ENCODE peak calls at places on chromosomes 12 and 14, in eight cellular contexts. One of them, this sample, is unnamed.

GRCh38 chr14:25349269-25349668 is 299.3 kb upstream of the STXBP6 start:
- DNase-seq in lower leg skin: no peak
- DNase-seq in H54: no peak
- DNase-seq in transverse colon: no peak
- DNase-seq in body of pancreas: no peak
- DNase-seq in breast epithelium: no peak
- DNase-seq in HCT116: no peak
- DNase-seq in spleen: no peak
- DNase-seq in this sample: no peak

GRCh38 chr14:80567905-80568512 is 356.7 kb upstream of the DIO2 start:
- DNase-seq in lower leg skin: no peak
- DNase-seq in H54: no peak
- DNase-seq in transverse colon: no peak
- DNase-seq in body of pancreas: no peak
- DNase-seq in breast epithelium: no peak
- DNase-seq in HCT116: peak
- DNase-seq in spleen: no peak
- DNase-seq in this sample: no peak

GRCh38 chr14:87133073-87133815 is 859.7 kb downstream of the GALC start:
- DNase-seq in lower leg skin: no peak
- DNase-seq in H54: no peak
- DNase-seq in transverse colon: no peak
- DNase-seq in body of pancreas: no peak
- DNase-seq in breast epithelium: peak
- DNase-seq in HCT116: no peak
- DNase-seq in spleen: no peak
- DNase-seq in this sample: no peak

GRCh38 chr14:50082308-50082742 is 34.0 kb downstream of the VCPKMT start:
- DNase-seq in lower leg skin: no peak
- DNase-seq in H54: no peak
- DNase-seq in transverse colon: no peak
- DNase-seq in body of pancreas: no peak
- DNase-seq in breast epithelium: no peak
- DNase-seq in HCT116: no peak
- DNase-seq in spleen: no peak
- DNase-seq in this sample: no peak

GRCh38 chr14:73663548-73664212 is 18.9 kb downstream of the DNAL1 start:
- DNase-seq in lower leg skin: no peak
- DNase-seq in H54: no peak
- DNase-seq in transverse colon: no peak
- DNase-seq in body of pancreas: no peak
- DNase-seq in breast epithelium: no peak
- DNase-seq in HCT116: no peak
- DNase-seq in spleen: no peak
- DNase-seq in this sample: no peak

GRCh38 chr14:90555126-90556049 is 158.6 kb downstream of the CALM1 start:
- DNase-seq in lower leg skin: no peak
- DNase-seq in H54: no peak
- DNase-seq in transverse colon: no peak
- DNase-seq in body of pancreas: no peak
- DNase-seq in breast epithelium: no peak
- DNase-seq in HCT116: no peak
- DNase-seq in spleen: peak
- DNase-seq in this sample: no peak

GRCh38 chr12:108129017-108129812 is at the start of gene WSCD2:
- DNase-seq in lower leg skin: peak
- DNase-seq in H54: no peak
- DNase-seq in transverse colon: peak
- DNase-seq in body of pancreas: peak
- DNase-seq in breast epithelium: no peak
- DNase-seq in HCT116: peak
- DNase-seq in spleen: no peak
- DNase-seq in this sample: peak

GRCh38 chr14:53356361-53357150 is 203.4 kb upstream of the DDHD1 start:
- DNase-seq in lower leg skin: no peak
- DNase-seq in H54: no peak
- DNase-seq in transverse colon: no peak
- DNase-seq in body of pancreas: no peak
- DNase-seq in breast epithelium: no peak
- DNase-seq in HCT116: no peak
- DNase-seq in spleen: no peak
- DNase-seq in this sample: no peak

GRCh38 chr12:111759276-111759675 is 7.5 kb upstream of the ALDH2 start:
- DNase-seq in lower leg skin: no peak
- DNase-seq in H54: no peak
- DNase-seq in transverse colon: no peak
- DNase-seq in body of pancreas: no peak
- DNase-seq in breast epithelium: no peak
- DNase-seq in HCT116: no peak
- DNase-seq in spleen: no peak
- DNase-seq in this sample: no peak

GRCh38 chr12:111759991-111760390 is 6.7 kb upstream of the ALDH2 start:
- DNase-seq in lower leg skin: no peak
- DNase-seq in H54: no peak
- DNase-seq in transverse colon: no peak
- DNase-seq in body of pancreas: no peak
- DNase-seq in breast epithelium: no peak
- DNase-seq in HCT116: no peak
- DNase-seq in spleen: no peak
- DNase-seq in this sample: no peak

GRCh38 chr12:111756681-111757080 is 10.1 kb upstream of the ALDH2 start:
- DNase-seq in lower leg skin: no peak
- DNase-seq in H54: no peak
- DNase-seq in transverse colon: no peak
- DNase-seq in body of pancreas: no peak
- DNase-seq in breast epithelium: no peak
- DNase-seq in HCT116: no peak
- DNase-seq in spleen: no peak
- DNase-seq in this sample: no peak

GRCh38 chr12:111757361-111758119 is 9.2 kb upstream of the ALDH2 start:
- DNase-seq in lower leg skin: peak
- DNase-seq in H54: no peak
- DNase-seq in transverse colon: peak
- DNase-seq in body of pancreas: peak
- DNase-seq in breast epithelium: peak
- DNase-seq in HCT116: no peak
- DNase-seq in spleen: no peak
- DNase-seq in this sample: no peak

GRCh38 chr12:111758120-111758561 is 8.6 kb upstream of the ALDH2 start:
- DNase-seq in lower leg skin: peak
- DNase-seq in H54: no peak
- DNase-seq in transverse colon: no peak
- DNase-seq in body of pancreas: peak
- DNase-seq in breast epithelium: peak
- DNase-seq in HCT116: no peak
- DNase-seq in spleen: no peak
- DNase-seq in this sample: no peak
- TF ChIP-seq POLR2A in lower leg skin: no peak
- TF ChIP-seq POLR2A in H54: no peak
- TF ChIP-seq POLR2A in transverse colon: no peak
- TF ChIP-seq POLR2A in body of pancreas: no peak
- TF ChIP-seq POLR2A in breast epithelium: no peak
- TF ChIP-seq POLR2A in HCT116: no peak
- TF ChIP-seq POLR2A in spleen: no peak
- TF ChIP-seq POLR2A in this sample: no peak

DNA sequence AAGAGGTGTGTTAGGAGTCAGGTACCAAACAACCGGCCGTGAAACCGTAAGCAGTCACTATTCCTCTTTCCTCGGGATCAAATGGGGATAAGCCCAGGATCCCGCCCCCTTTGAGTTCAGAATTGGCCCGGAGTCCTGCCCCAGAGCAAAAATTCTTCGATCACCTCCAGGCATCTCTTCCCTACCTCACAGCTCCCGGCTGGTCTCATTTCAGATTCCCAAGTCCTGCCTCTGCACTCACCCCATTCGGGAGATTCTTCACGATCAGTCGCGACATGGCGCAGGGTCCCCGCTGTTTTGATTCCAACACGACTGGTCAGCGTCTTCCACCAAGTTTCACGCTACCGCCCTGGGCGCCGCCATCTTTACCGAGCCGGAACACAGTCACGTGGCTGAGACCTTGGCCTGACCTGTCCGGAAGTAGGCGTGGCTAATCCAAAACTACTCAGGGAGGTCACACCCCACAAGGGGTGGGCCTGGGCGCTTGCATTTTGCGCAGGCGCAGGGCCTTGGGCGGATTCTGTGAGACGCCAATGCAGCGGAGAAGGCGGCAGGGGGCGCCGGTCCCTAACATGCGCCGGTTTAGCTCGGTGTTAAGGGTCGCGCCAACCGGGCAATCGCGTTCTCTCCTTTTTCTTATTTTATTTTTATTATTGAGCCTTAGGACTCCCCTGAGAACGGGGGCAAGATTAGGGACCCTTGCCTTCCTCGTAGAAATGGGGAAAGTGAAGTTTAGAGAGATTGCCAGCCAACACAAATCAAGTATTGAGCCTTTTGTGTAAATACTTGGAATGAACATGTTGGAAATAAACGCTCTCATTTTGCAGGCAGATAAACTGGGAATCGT is at the start of gene RBM19:
- DNase-seq in lower leg skin: peak
- DNase-seq in H54: peak
- DNase-seq in transverse colon: peak
- DNase-seq in body of pancreas: peak
- DNase-seq in breast epithelium: peak
- DNase-seq in HCT116: peak
- DNase-seq in spleen: peak
- DNase-seq in this sample: peak
- TF ChIP-seq POLR2A in lower leg skin: no peak
- TF ChIP-seq POLR2A in H54: peak
- TF ChIP-seq POLR2A in transverse colon: peak
- TF ChIP-seq POLR2A in body of pancreas: peak
- TF ChIP-seq POLR2A in breast epithelium: peak
- TF ChIP-seq POLR2A in HCT116: peak
- TF ChIP-seq POLR2A in spleen: no peak
- TF ChIP-seq POLR2A in this sample: peak

GRCh38 chr14:102902086-102902485 is 20.4 kb upstream of the AMN start:
- DNase-seq in lower leg skin: no peak
- DNase-seq in H54: no peak
- DNase-seq in transverse colon: no peak
- DNase-seq in body of pancreas: no peak
- DNase-seq in breast epithelium: no peak
- DNase-seq in HCT116: no peak
- DNase-seq in spleen: peak
- DNase-seq in this sample: no peak
- TF ChIP-seq POLR2A in lower leg skin: no peak
- TF ChIP-seq POLR2A in H54: no peak
- TF ChIP-seq POLR2A in transverse colon: no peak
- TF ChIP-seq POLR2A in body of pancreas: no peak
- TF ChIP-seq POLR2A in breast epithelium: no peak
- TF ChIP-seq POLR2A in HCT116: no peak
- TF ChIP-seq POLR2A in spleen: no peak
- TF ChIP-seq POLR2A in this sample: no peak

GRCh38 chr12:79674629-79675028 is 16.1 kb downstream of the PAWR start:
- DNase-seq in lower leg skin: no peak
- DNase-seq in H54: no peak
- DNase-seq in transverse colon: no peak
- DNase-seq in body of pancreas: no peak
- DNase-seq in breast epithelium: no peak
- DNase-seq in HCT116: no peak
- DNase-seq in spleen: no peak
- DNase-seq in this sample: no peak
- TF ChIP-seq POLR2A in lower leg skin: no peak
- TF ChIP-seq POLR2A in H54: no peak
- TF ChIP-seq POLR2A in transverse colon: no peak
- TF ChIP-seq POLR2A in body of pancreas: no peak
- TF ChIP-seq POLR2A in breast epithelium: no peak
- TF ChIP-seq POLR2A in HCT116: no peak
- TF ChIP-seq POLR2A in spleen: no peak
- TF ChIP-seq POLR2A in this sample: no peak

GRCh38 chr12:68331869-68332725 is at the start of gene MDM1:
- DNase-seq in lower leg skin: peak
- DNase-seq in H54: peak
- DNase-seq in transverse colon: peak
- DNase-seq in body of pancreas: peak
- DNase-seq in breast epithelium: peak
- DNase-seq in HCT116: peak
- DNase-seq in spleen: peak
- DNase-seq in this sample: peak
- TF ChIP-seq POLR2A in lower leg skin: no peak
- TF ChIP-seq POLR2A in H54: peak
- TF ChIP-seq POLR2A in transverse colon: peak
- TF ChIP-seq POLR2A in body of pancreas: peak
- TF ChIP-seq POLR2A in breast epithelium: peak
- TF ChIP-seq POLR2A in HCT116: peak
- TF ChIP-seq POLR2A in spleen: no peak
- TF ChIP-seq POLR2A in this sample: peak

GRCh38 chr12:122506393-122506938 is 5.7 kb upstream of the ZCCHC8 start:
- DNase-seq in lower leg skin: no peak
- DNase-seq in H54: no peak
- DNase-seq in transverse colon: no peak
- DNase-seq in body of pancreas: no peak
- DNase-seq in breast epithelium: no peak
- DNase-seq in HCT116: no peak
- DNase-seq in spleen: no peak
- DNase-seq in this sample: no peak
- TF ChIP-seq POLR2A in lower leg skin: no peak
- TF ChIP-seq POLR2A in H54: no peak
- TF ChIP-seq POLR2A in transverse colon: no peak
- TF ChIP-seq POLR2A in body of pancreas: no peak
- TF ChIP-seq POLR2A in breast epithelium: no peak
- TF ChIP-seq POLR2A in HCT116: no peak
- TF ChIP-seq POLR2A in spleen: no peak
- TF ChIP-seq POLR2A in this sample: no peak

GRCh38 chr12:27779416-27779815 is 617 bp upstream of the KLHL42 start:
- DNase-seq in lower leg skin: no peak
- DNase-seq in H54: no peak
- DNase-seq in transverse colon: peak
- DNase-seq in body of pancreas: peak
- DNase-seq in breast epithelium: no peak
- DNase-seq in HCT116: no peak
- DNase-seq in spleen: peak
- DNase-seq in this sample: peak

GRCh38 chr12:27781680-27782079 is 1.6 kb upstream of the MANSC4 start:
- DNase-seq in lower leg skin: no peak
- DNase-seq in H54: no peak
- DNase-seq in transverse colon: no peak
- DNase-seq in body of pancreas: no peak
- DNase-seq in breast epithelium: no peak
- DNase-seq in HCT116: no peak
- DNase-seq in spleen: no peak
- DNase-seq in this sample: no peak

GRCh38 chr12:27780612-27781408 is 774 bp upstream of the MANSC4 start:
- DNase-seq in lower leg skin: no peak
- DNase-seq in H54: no peak
- DNase-seq in transverse colon: peak
- DNase-seq in body of pancreas: peak
- DNase-seq in breast epithelium: peak
- DNase-seq in HCT116: no peak
- DNase-seq in spleen: no peak
- DNase-seq in this sample: peak

GRCh38 chr12:27778206-27778605 is 1.8 kb upstream of the KLHL42 start:
- DNase-seq in lower leg skin: no peak
- DNase-seq in H54: no peak
- DNase-seq in transverse colon: no peak
- DNase-seq in body of pancreas: no peak
- DNase-seq in breast epithelium: no peak
- DNase-seq in HCT116: no peak
- DNase-seq in spleen: no peak
- DNase-seq in this sample: no peak

GRCh38 chr12:27779837-27780611 is at the start of the genes KLHL42 and MANSC4:
- DNase-seq in lower leg skin: peak
- DNase-seq in H54: peak
- DNase-seq in transverse colon: peak
- DNase-seq in body of pancreas: peak
- DNase-seq in breast epithelium: peak
- DNase-seq in HCT116: no peak
- DNase-seq in spleen: peak
- DNase-seq in this sample: peak
- TF ChIP-seq POLR2A in lower leg skin: no peak
- TF ChIP-seq POLR2A in H54: peak
- TF ChIP-seq POLR2A in transverse colon: peak
- TF ChIP-seq POLR2A in body of pancreas: peak
- TF ChIP-seq POLR2A in breast epithelium: no peak
- TF ChIP-seq POLR2A in HCT116: peak
- TF ChIP-seq POLR2A in spleen: no peak
- TF ChIP-seq POLR2A in this sample: peak